ENCODE peak calls at places on chromosome 1, in nine cellular contexts. Z is stromal cell of bone marrow; G is activated CD4-positive, CD25-positive, alpha-beta regulatory T cell; P is NCI-H1694 treated with DMSO at 0.1 percent for 48 hours; S is astrocyte of the spinal cord; N is NCI-H1930; F is GM10248; W is heart left ventricle; T is NCI-H226. K is an unnamed sample.

GRCh38 chr1:55700359-55701130 is 485.4 kb upstream of the USP24 start:
- DNase-seq in Z (peak; percentile 58), G (no peak), P (no peak), S (no peak), N (no peak), F (no peak), W (no peak), T (peak; percentile 39), K (no peak)

GRCh38 chr1:95084317-95085176 is 11.8 kb upstream of the ALG14 start:
- DNase-seq in Z (no peak), G (no peak), P (peak; percentile 59), S (peak; percentile 22), N (peak; percentile 16), F (peak; percentile 59), W (no peak), T (no peak), K (no peak)

GRCh38 chr1:187053876-187054275 is 225.1 kb downstream of the PLA2G4A start:
- DNase-seq in Z (no peak), G (no peak), P (no peak), S (no peak), N (no peak), F (no peak), W (no peak), T (no peak), K (no peak)

GRCh38 chr1:44707112-44707881 is 23.7 kb downstream of the RNU5D-1 start:
- DNase-seq in Z (peak; percentile 93), G (no peak), P (no peak), S (peak; percentile 89), N (no peak), F (no peak), W (no peak), T (peak; percentile 93), K (peak; percentile 90)

GRCh38 chr1:207633226-207633625 is 11.7 kb upstream of the CR1L start:
- DNase-seq in Z (no peak), G (no peak), P (no peak), S (no peak), N (no peak), F (no peak), W (no peak), T (no peak), K (no peak)

GRCh38 chr1:17890056-17890814 is 135.1 kb downstream of the ACTL8 start:
- DNase-seq in Z (no peak), G (no peak), P (no peak), S (no peak), N (no peak), F (no peak), W (no peak), T (no peak), K (no peak)

GRCh38 chr1:8598783-8599182 is 218.7 kb downstream of the RERE start:
- DNase-seq in Z (no peak), G (no peak), P (no peak), S (peak; percentile 13), N (no peak), F (no peak), W (peak; percentile 12), T (no peak), K (no peak)

GRCh38 chr1:36128126-36128904 is 3.3 kb upstream of the COL8A2 start:
- DNase-seq in Z (no peak), G (no peak), P (no peak), S (peak; percentile 71), N (no peak), F (no peak), W (no peak), T (peak; percentile 79), K (no peak)

GRCh38 chr1:158285756-158286241 is 3.9 kb upstream of the CD1C start:
- DNase-seq in Z (no peak), G (no peak), P (no peak), S (no peak), N (no peak), F (peak; percentile 49), W (peak; percentile 43), T (no peak), K (no peak)

K was measured in foreskin keratinocyte.